ENCODE peak calls at places on chromosome 20, in five cellular contexts. One of them, this sample, is unnamed.

GRCh38 chr20:2006452-2007381 is 12.9 kb upstream of the PDYN start:
- DNase-seq in natural killer cell: no peak
- DNase-seq in M059J: peak
- DNase-seq in HEK293T: peak
- DNase-seq in CD14-positive monocyte: no peak
- DNase-seq in this sample: peak

GRCh38 chr20:4522310-4522709 is 199.4 kb upstream of the PRND start:
- DNase-seq in natural killer cell: no peak
- DNase-seq in M059J: no peak
- DNase-seq in HEK293T: no peak
- DNase-seq in CD14-positive monocyte: no peak
- DNase-seq in this sample: no peak

GRCh38 chr20:23205656-23206055 is 119.5 kb upstream of the CD93 start:
- DNase-seq in natural killer cell: no peak
- DNase-seq in M059J: peak
- DNase-seq in HEK293T: no peak
- DNase-seq in CD14-positive monocyte: no peak
- DNase-seq in this sample: peak

GRCh38 chr20:4549711-4550259 is 171.9 kb upstream of the PRND start:
- DNase-seq in natural killer cell: no peak
- DNase-seq in M059J: peak
- DNase-seq in HEK293T: no peak
- DNase-seq in CD14-positive monocyte: no peak
- DNase-seq in this sample: peak

GRCh38 chr20:61742097-61742805 is 323.4 kb downstream of the TAF4 start:
- DNase-seq in natural killer cell: no peak
- DNase-seq in M059J: no peak
- DNase-seq in HEK293T: no peak
- DNase-seq in CD14-positive monocyte: no peak
- DNase-seq in this sample: no peak

GRCh38 chr20:58571942-58572666 is 56.9 kb upstream of the APCDD1L start:
- DNase-seq in natural killer cell: no peak
- DNase-seq in M059J: peak
- DNase-seq in HEK293T: peak
- DNase-seq in CD14-positive monocyte: no peak
- DNase-seq in this sample: peak

GRCh38 chr20:22472386-22472785 is 112.0 kb downstream of the FOXA2 start:
- DNase-seq in natural killer cell: no peak
- DNase-seq in M059J: no peak
- DNase-seq in HEK293T: no peak
- DNase-seq in CD14-positive monocyte: no peak
- DNase-seq in this sample: no peak

GRCh38 chr20:3459881-3460307 is 10.9 kb upstream of the ATRN start:
- DNase-seq in natural killer cell: no peak
- DNase-seq in M059J: no peak
- DNase-seq in HEK293T: no peak
- DNase-seq in CD14-positive monocyte: no peak
- DNase-seq in this sample: no peak

GRCh38 chr20:45919536-45919933 is 7.6 kb upstream of the PLTP start:
- DNase-seq in natural killer cell: no peak
- DNase-seq in M059J: no peak
- DNase-seq in HEK293T: no peak
- DNase-seq in CD14-positive monocyte: no peak
- DNase-seq in this sample: peak

GRCh38 chr20:37598101-37598530 is 70.4 kb upstream of the BLCAP start:
- DNase-seq in natural killer cell: no peak
- DNase-seq in M059J: no peak
- DNase-seq in HEK293T: no peak
- DNase-seq in CD14-positive monocyte: no peak
- DNase-seq in this sample: no peak

GRCh38 chr20:60262967-60263603 is 304.9 kb downstream of the CDH26 start:
- DNase-seq in natural killer cell: peak
- DNase-seq in M059J: peak
- DNase-seq in HEK293T: peak
- DNase-seq in CD14-positive monocyte: peak
- DNase-seq in this sample: peak

GRCh38 chr20:4064118-4064962 is 49.0 kb upstream of the RNF24 start:
- DNase-seq in natural killer cell: no peak
- DNase-seq in M059J: peak
- DNase-seq in HEK293T: no peak
- DNase-seq in CD14-positive monocyte: peak
- DNase-seq in this sample: peak

GRCh38 chr20:63290677-63291472 is 2.1 kb upstream of the COL20A1 start:
- DNase-seq in natural killer cell: peak
- DNase-seq in M059J: peak
- DNase-seq in HEK293T: peak
- DNase-seq in CD14-positive monocyte: no peak
- DNase-seq in this sample: peak

This sample was measured in EH.